ENCODE peak calls at places on chromosomes 2 and 18, in ten cellular contexts. W is aorta, J is osteoblast, G is SJSA1, D is keratinocyte, X is breast epithelium, K is uterus, O is adipocyte, V is tibial artery, B is stomach. U is an unnamed sample. For H3K36me3, the result is how much of the 10 kb centered on the place peaks cover.

GRCh38 chr2:147549054-147549453 is 295.8 kb upstream of the ACVR2A start:
- DNase-seq in W (no peak), J (no peak), G (no peak), D (no peak), X (no peak), K (no peak), O (no peak), V (no peak), B (no peak), U (no peak)

GRCh38 chr18:2883137-2883671 is 36.4 kb downstream of the EMILIN2 start:
- DNase-seq in W (no peak), J (peak), G (peak), D (no peak), X (no peak), K (peak), O (no peak), V (no peak), B (no peak), U (no peak)

GRCh38 chr2:184683923-184684322 is 85.6 kb downstream of the ZNF804A start:
- DNase-seq in W (no peak), J (no peak), G (no peak), D (peak), X (no peak), K (no peak), O (no peak), V (no peak), B (no peak), U (no peak)

GRCh38 chr2:23788100-23788499 is 138.8 kb downstream of the ATAD2B start:
- DNase-seq in W (no peak), J (no peak), G (no peak), D (no peak), X (no peak), K (no peak), O (no peak), V (no peak), B (no peak), U (no peak)

GRCh38 chr2:99183025-99183424 is 2.0 kb downstream of the MRPL30 start:
- DNase-seq in W (no peak), J (no peak), G (no peak), D (no peak), X (no peak), K (no peak), O (no peak), V (no peak), B (no peak), U (no peak)

GRCh38 chr2:39232141-39232540 is 11.6 kb downstream of the CDKL4 start:
- DNase-seq in W (no peak), J (peak), G (no peak), D (no peak), X (no peak), K (no peak), O (no peak), V (no peak), B (no peak), U (no peak)

GRCh38 chr2:68643011-68643873 is at the start of gene PROKR1:
- DNase-seq in W (peak), J (peak), G (no peak), D (no peak), X (no peak), K (no peak), O (peak), V (no peak), B (peak), U (no peak)

GRCh38 chr2:173077506-173078177 is 2.0 kb downstream of the MAP3K20 start:
- DNase-seq in W (no peak), J (no peak), G (no peak), D (no peak), X (no peak), K (no peak), O (peak), V (no peak), B (no peak), U (no peak)

GRCh38 chr2:97735161-97735561 is 21.8 kb downstream of the ZAP70 start:
- DNase-seq in W (no peak), J (no peak), G (no peak), D (no peak), X (no peak), K (no peak), O (no peak), V (peak), B (no peak), U (no peak)

GRCh38 chr2:194826241-194826640 is 830.8 kb upstream of the SLC39A10 start:
- DNase-seq in W (no peak), J (no peak), G (no peak), D (no peak), X (no peak), K (no peak), O (no peak), V (no peak), B (no peak), U (no peak)

GRCh38 chr18:8052237-8052701 is 485.2 kb downstream of the PTPRM start:
- DNase-seq in W (no peak), J (peak), G (no peak), D (no peak), X (no peak), K (no peak), O (peak), V (no peak), B (no peak), U (no peak)

GRCh38 chr18:48197819-48198218 is 211.4 kb downstream of the ZBTB7C start:
- DNase-seq in W (no peak), J (no peak), G (no peak), D (no peak), X (no peak), K (no peak), O (no peak), V (no peak), B (no peak), U (no peak)

GRCh38 chr18:61582205-61582710 is 249.0 kb downstream of the CDH20 start:
- DNase-seq in W (no peak), J (no peak), G (no peak), D (no peak), X (no peak), K (no peak), O (no peak), V (no peak), B (no peak), U (peak)

GRCh38 chr2:221077241-221077640 is 494.9 kb downstream of the EPHA4 start:
- DNase-seq in W (no peak), J (no peak), G (no peak), D (no peak), X (no peak), K (no peak), O (no peak), V (no peak), B (no peak), U (no peak)

GRCh38 chr18:67301592-67301991 is 214.9 kb downstream of the DSEL start:
- DNase-seq in W (no peak), J (peak), G (no peak), D (no peak), X (no peak), K (no peak), O (no peak), V (no peak), B (no peak), U (no peak)

GRCh38 chr2:96146151-96146880 is 1.1 kb upstream of the DUSP2 start:
- DNase-seq in W (peak), J (peak), G (no peak), D (no peak), X (peak), K (no peak), O (no peak), V (peak), B (peak), U (no peak)

GRCh38 chr18:76564117-76564516 is 69.1 kb upstream of the ZNF516 start:
- DNase-seq in W (no peak), J (no peak), G (no peak), D (peak), X (no peak), K (no peak), O (peak), V (no peak), B (no peak), U (no peak)

GRCh38 chr2:237466266-237466665 is 20.8 kb upstream of the MLPH start:
- DNase-seq in W (no peak), J (no peak), G (no peak), D (no peak), X (no peak), K (no peak), O (no peak), V (no peak), B (no peak), U (no peak)

GRCh38 chr18:2508678-2509077 is 62.6 kb downstream of the METTL4 start:
- DNase-seq in W (no peak), J (no peak), G (no peak), D (no peak), X (no peak), K (no peak), O (no peak), V (no peak), B (no peak), U (no peak)

GRCh38 chr18:48607049-48607984 is 68.5 kb downstream of the CTIF start:
- DNase-seq in W (peak), J (peak), G (peak), D (no peak), X (peak), K (peak), O (peak), V (no peak), B (no peak), U (no peak)

GRCh38 chr2:104746790-104747320 is 107.1 kb upstream of the POU3F3 start:
- DNase-seq in W (no peak), J (no peak), G (no peak), D (no peak), X (no peak), K (no peak), O (no peak), V (no peak), B (no peak), U (no peak)

GRCh38 chr2:222730346-222731065 is 59.0 kb downstream of the MOGAT1 start:
- DNase-seq in W (no peak), J (peak), G (no peak), D (no peak), X (no peak), K (no peak), O (peak), V (no peak), B (no peak), U (no peak)

GRCh38 chr2:219029829-219030165 is 11.5 kb downstream of the CFAP65 start:
- DNase-seq in W (peak), J (peak), G (peak), D (peak), X (peak), K (peak), O (peak), V (peak), B (peak), U (peak)

GRCh38 chr2:98761267-98761781 is 30.4 kb upstream of the MGAT4A start:
- DNase-seq in W (no peak), J (no peak), G (no peak), D (no peak), X (no peak), K (no peak), O (no peak), V (no peak), B (no peak), U (no peak)

GRCh38 chr2:38308821-38309220 is 68.3 kb downstream of the ATL2 start:
- DNase-seq in W (no peak), J (no peak), G (no peak), D (no peak), X (no peak), K (no peak), O (no peak), V (no peak), B (no peak), U (no peak)

GRCh38 chr18:76860411-76860810 is 38.1 kb downstream of the ZNF236 start:
- DNase-seq in W (no peak), J (no peak), G (no peak), D (no peak), X (no peak), K (no peak), O (no peak), V (no peak), B (no peak), U (no peak)

GRCh38 chr2:138494265-138494966 is 7.2 kb upstream of the SPOPL start:
- DNase-seq in W (no peak), J (no peak), G (no peak), D (no peak), X (no peak), K (no peak), O (no peak), V (no peak), B (no peak), U (no peak)

GRCh38 chr2:142139384-142139783 is 8.6 kb upstream of the LRP1B start:
- DNase-seq in W (no peak), J (peak), G (no peak), D (no peak), X (no peak), K (no peak), O (no peak), V (no peak), B (no peak), U (no peak)

DNA sequence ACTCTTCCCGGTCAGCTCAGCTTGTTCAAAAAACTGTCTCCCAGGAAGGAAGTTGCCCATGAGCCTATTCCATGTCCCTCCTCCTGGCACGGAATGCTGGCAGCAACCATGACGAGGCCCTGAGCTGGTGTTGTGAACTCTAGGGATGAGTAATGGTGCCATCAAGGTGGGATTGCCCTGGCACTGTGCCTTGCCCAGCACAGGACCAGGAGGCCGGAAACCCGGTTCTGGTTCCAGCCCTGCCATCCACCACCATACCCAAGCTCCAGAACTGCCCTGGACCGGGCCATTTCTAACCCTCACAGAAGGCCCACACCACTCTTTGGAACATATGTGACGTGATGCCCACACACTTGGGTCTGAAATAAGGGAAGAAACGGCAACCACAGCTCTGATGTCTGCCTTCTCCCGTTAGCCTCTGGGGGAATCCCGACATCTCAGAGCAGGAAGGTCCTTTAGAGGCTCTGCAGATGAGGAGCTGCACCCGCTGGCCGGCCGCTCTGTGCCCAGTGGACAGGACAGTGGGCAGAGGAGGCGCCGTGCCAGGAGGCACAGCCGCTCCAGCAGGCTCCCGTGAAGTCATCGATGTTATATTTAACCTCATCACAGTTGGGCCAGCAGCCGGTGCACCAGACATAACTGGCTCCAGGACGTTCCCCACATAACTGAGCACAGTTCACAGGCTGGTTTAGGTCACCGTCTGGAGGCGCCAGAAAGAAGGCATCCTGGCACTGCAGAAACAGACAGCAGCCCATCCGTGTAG is 462.0 kb upstream of the ID2 start:
- DNase-seq in W (peak), J (peak), G (no peak), D (no peak), X (no peak), K (no peak), O (no peak), V (peak), B (no peak), U (peak)
- H3K36me3 ChIP-seq in W (under half), J (under half), G (under half), D (under half), X (under half), K (under half), O (under half), V (under half), B (under half), U (under half)

GRCh38 chr2:85778646-85779364 is 25.0 kb downstream of the ATOH8 start:
- DNase-seq in W (no peak), J (peak), G (no peak), D (no peak), X (no peak), K (no peak), O (no peak), V (no peak), B (no peak), U (no peak)
- H3K36me3 ChIP-seq in W (under half), J (under half), G (under half), D (under half), X (under half), K (under half), O (half or more), V (under half), B (under half), U (under half)

GRCh38 chr2:12734914-12735654 is 18.3 kb downstream of the TRIB2 start:
- DNase-seq in W (no peak), J (no peak), G (no peak), D (no peak), X (no peak), K (no peak), O (no peak), V (no peak), B (no peak), U (no peak)
- H3K36me3 ChIP-seq in W (under half), J (half or more), G (half or more), D (under half), X (under half), K (under half), O (half or more), V (under half), B (half or more), U (half or more)

GRCh38 chr18:26014462-26014861 is 76.0 kb downstream of the SS18 start:
- DNase-seq in W (no peak), J (no peak), G (no peak), D (no peak), X (no peak), K (no peak), O (no peak), V (no peak), B (no peak), U (no peak)
- H3K36me3 ChIP-seq in W (under half), J (half or more), G (under half), D (under half), X (under half), K (under half), O (half or more), V (under half), B (half or more), U (under half)

DNA sequence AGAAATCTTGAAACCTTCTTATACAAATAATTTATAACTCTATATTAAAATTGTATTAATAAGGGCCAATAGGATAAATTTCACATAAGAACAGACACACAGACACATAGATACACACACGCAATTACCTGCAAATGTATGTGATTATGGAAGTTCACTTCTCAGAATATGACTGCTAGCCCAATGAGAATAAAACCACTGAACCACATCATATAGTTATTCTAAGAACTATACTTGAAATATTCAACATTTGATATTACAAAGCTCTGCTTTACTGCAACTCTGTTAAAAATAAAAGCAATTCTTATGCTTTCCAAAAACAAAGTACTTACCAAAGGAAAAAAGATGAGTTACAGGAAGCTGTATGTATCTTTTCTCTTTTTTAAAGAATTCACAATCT is 51.1 kb downstream of the PGAP1 start:
- DNase-seq in W (no peak), J (no peak), G (no peak), D (no peak), X (no peak), K (no peak), O (no peak), V (no peak), B (no peak), U (no peak)
- H3K36me3 ChIP-seq in W (under half), J (under half), G (under half), D (under half), X (under half), K (under half), O (under half), V (under half), B (half or more), U (under half)

GRCh38 chr2:239146741-239147181 is 254.1 kb downstream of the HDAC4 start:
- DNase-seq in W (no peak), J (no peak), G (no peak), D (no peak), X (no peak), K (no peak), O (no peak), V (peak), B (no peak), U (no peak)
- H3K36me3 ChIP-seq in W (under half), J (under half), G (under half), D (under half), X (under half), K (under half), O (under half), V (under half), B (half or more), U (under half)

GRCh38 chr2:203444738-203445137 is 90.4 kb downstream of the RAPH1 start:
- DNase-seq in W (no peak), J (no peak), G (no peak), D (no peak), X (no peak), K (no peak), O (no peak), V (no peak), B (no peak), U (no peak)
- H3K36me3 ChIP-seq in W (under half), J (half or more), G (half or more), D (under half), X (under half), K (under half), O (half or more), V (under half), B (half or more), U (under half)

U was measured in right atrium auricular region.